ENCODE peak calls at places on chromosomes 6 and 20, in nine cellular contexts. T is thyroid gland, N is ovary, U is AG09309, V is mucosa of descending colon, G is right lobe of liver, K is uterus, Q is foreskin fibroblast, F is HL-60. H is an unnamed sample.

GRCh38 chr20:61120595-61121515 is 131.2 kb upstream of the CDH4 start:
- DNase-seq in Q (peak), G (no peak), K (no peak), U (peak), T (peak), N (no peak), F (peak), V (no peak), H (peak)

GRCh38 chr20:41330343-41330720 is 10.3 kb upstream of the LPIN3 start:
- DNase-seq in K (no peak), U (no peak), V (no peak), Q (peak), G (no peak), F (no peak), T (no peak), N (no peak), H (no peak)

GRCh38 chr6:167058261-167058660 is 59.1 kb downstream of the CEP43 start:
- DNase-seq in K (no peak), Q (no peak), V (no peak), N (no peak), U (no peak), F (no peak), G (no peak), T (peak), H (peak)

GRCh38 chr20:50523552-50524167 is 13.5 kb downstream of the PTPN1 start:
- DNase-seq in K (no peak), U (no peak), F (no peak), V (no peak), Q (no peak), N (no peak), T (no peak), G (no peak), H (no peak)

GRCh38 chr6:30493643-30494250 is 4.4 kb downstream of the HLA-E start:
- DNase-seq in U (no peak), Q (no peak), F (peak), N (no peak), T (no peak), V (no peak), G (no peak), K (no peak), H (no peak)

GRCh38 chr6:39301606-39302005 is 12.6 kb downstream of the KCNK17 start:
- DNase-seq in U (no peak), G (no peak), Q (no peak), T (no peak), K (no peak), V (no peak), F (no peak), N (no peak), H (peak)

GRCh38 chr20:45353746-45354145 is 5.5 kb upstream of the SDC4 start:
- DNase-seq in Q (no peak), G (no peak), T (no peak), V (no peak), N (no peak), U (no peak), K (no peak), F (no peak), H (no peak)

GRCh38 chr20:33600414-33600813 is 61.7 kb upstream of the C20orf144 start:
- DNase-seq in U (no peak), Q (no peak), T (no peak), V (no peak), K (no peak), N (no peak), F (no peak), G (no peak), H (no peak)

GRCh38 chr6:99119109-99120031 is 171.6 kb upstream of the FBXL4 start:
- DNase-seq in Q (peak), F (peak), G (no peak), K (no peak), V (no peak), T (no peak), U (peak), N (no peak), H (peak)

GRCh38 chr6:25366785-25367657 is 87.8 kb downstream of the CARMIL1 start:
- DNase-seq in K (no peak), T (no peak), G (no peak), Q (no peak), V (no peak), U (no peak), F (no peak), N (no peak), H (peak)

GRCh38 chr6:118980063-118980462 is 45.1 kb upstream of the MCM9 start:
- DNase-seq in T (peak), N (no peak), Q (peak), K (no peak), G (peak), V (no peak), U (no peak), F (peak), H (peak)

GRCh38 chr6:14166821-14167220 is 49.2 kb downstream of the CD83 start:
- DNase-seq in U (no peak), Q (no peak), N (no peak), T (no peak), V (no peak), G (no peak), K (no peak), F (no peak), H (no peak)

GRCh38 chr6:46091080-46091478 is 38.7 kb upstream of the ENPP4 start:
- DNase-seq in Q (no peak), K (no peak), U (no peak), V (no peak), G (no peak), F (no peak), N (no peak), T (no peak), H (no peak)

GRCh38 chr20:57685134-57685851 is 24.5 kb downstream of the PMEPA1 start:
- DNase-seq in G (no peak), U (no peak), K (no peak), V (no peak), T (no peak), F (no peak), Q (no peak), N (no peak), H (no peak)

GRCh38 chr20:16028923-16029322 is 544.3 kb downstream of the KIF16B start:
- DNase-seq in T (no peak), U (no peak), N (no peak), G (no peak), Q (no peak), F (no peak), K (no peak), V (no peak), H (no peak)

GRCh38 chr6:143684484-143684883 is 6.7 kb downstream of the PHACTR2 start:
- DNase-seq in F (no peak), Q (no peak), V (no peak), K (no peak), T (no peak), U (no peak), G (no peak), N (no peak), H (no peak)

GRCh38 chr6:84583784-84584183 is 180.6 kb downstream of the TBX18 start:
- DNase-seq in U (no peak), T (no peak), F (no peak), G (no peak), N (no peak), K (no peak), Q (peak), V (no peak), H (peak)

GRCh38 chr6:121563286-121563685 is 127.8 kb downstream of the GJA1 start:
- DNase-seq in F (no peak), N (no peak), G (no peak), U (no peak), T (no peak), Q (no peak), V (no peak), K (no peak), H (no peak)

GRCh38 chr6:43088654-43089056 is 12.5 kb downstream of the PTK7 start:
- DNase-seq in T (no peak), N (no peak), U (no peak), G (no peak), V (no peak), K (no peak), F (no peak), Q (no peak), H (no peak)

GRCh38 chr6:31968791-31969711 is 2.9 kb downstream of the DXO start:
- DNase-seq in T (no peak), V (no peak), N (no peak), K (no peak), G (peak), F (no peak), U (no peak), Q (no peak), H (no peak)

GRCh38 chr6:36650848-36651247 is 27.7 kb upstream of the CDKN1A start:
- DNase-seq in V (no peak), F (no peak), G (no peak), K (no peak), U (no peak), N (no peak), Q (no peak), T (no peak), H (no peak)

GRCh38 chr6:150036081-150036480 is 10.7 kb upstream of the RAET1L start:
- DNase-seq in T (no peak), N (no peak), K (no peak), V (no peak), Q (no peak), U (no peak), G (no peak), F (no peak), H (no peak)

GRCh38 chr20:3238616-3239025 is 369 bp downstream of the SLC4A11 start:
- DNase-seq in V (no peak), N (no peak), U (no peak), Q (peak), T (peak), F (no peak), G (no peak), K (no peak), H (peak)

GRCh38 chr6:2714359-2714895 is 36.3 kb downstream of the MYLK4 start:
- DNase-seq in V (no peak), G (no peak), U (peak), K (no peak), N (peak), F (no peak), T (no peak), Q (peak), H (peak)

GRCh38 chr6:35294308-35294945 is 3.2 kb upstream of the DEF6 start:
- DNase-seq in K (no peak), F (no peak), T (peak), U (no peak), N (no peak), V (no peak), Q (peak), G (no peak), H (peak)

GRCh38 chr20:11132819-11133341 is 459.1 kb upstream of the JAG1 start:
- DNase-seq in F (no peak), Q (no peak), T (no peak), G (no peak), V (no peak), U (no peak), K (no peak), N (no peak), H (no peak)

GRCh38 chr20:4817230-4817671 is 95.5 kb downstream of the PRND start:
- DNase-seq in N (no peak), V (no peak), G (no peak), F (no peak), T (no peak), U (no peak), Q (peak), K (no peak), H (no peak)
- TF ChIP-seq CTCF in N (no peak), V (no peak), G (no peak), F (no peak), T (no peak), U (peak), Q (no peak), K (no peak), H (peak)

GRCh38 chr6:159914565-159914923 is 23.8 kb downstream of the MAS1 start:
- DNase-seq in V (no peak), U (no peak), F (no peak), T (no peak), Q (no peak), K (no peak), N (no peak), G (peak), H (no peak)
- H3K4me3 ChIP-seq in V (no peak), U (no peak), F (no peak), T (no peak), Q (no peak), K (no peak), N (no peak), G (no peak), H (no peak)

GRCh38 chr20:14415492-14415891 is 78.1 kb upstream of the FLRT3 start:
- DNase-seq in U (no peak), F (no peak), Q (no peak), T (no peak), N (no peak), K (no peak), G (no peak), V (no peak), H (no peak)

GRCh38 chr20:14413835-14414234 is 76.4 kb upstream of the FLRT3 start:
- DNase-seq in K (no peak), Q (no peak), G (no peak), T (no peak), V (no peak), F (no peak), N (no peak), U (no peak), H (no peak)

GRCh38 chr20:14410869-14411555 is 73.6 kb upstream of the FLRT3 start:
- DNase-seq in Q (peak), N (no peak), K (no peak), G (peak), T (no peak), U (no peak), V (no peak), F (no peak), H (no peak)

GRCh38 chr20:14414560-14414959 is 77.1 kb upstream of the FLRT3 start:
- DNase-seq in F (no peak), N (no peak), V (no peak), Q (no peak), T (no peak), U (no peak), G (no peak), K (no peak), H (no peak)

DNA sequence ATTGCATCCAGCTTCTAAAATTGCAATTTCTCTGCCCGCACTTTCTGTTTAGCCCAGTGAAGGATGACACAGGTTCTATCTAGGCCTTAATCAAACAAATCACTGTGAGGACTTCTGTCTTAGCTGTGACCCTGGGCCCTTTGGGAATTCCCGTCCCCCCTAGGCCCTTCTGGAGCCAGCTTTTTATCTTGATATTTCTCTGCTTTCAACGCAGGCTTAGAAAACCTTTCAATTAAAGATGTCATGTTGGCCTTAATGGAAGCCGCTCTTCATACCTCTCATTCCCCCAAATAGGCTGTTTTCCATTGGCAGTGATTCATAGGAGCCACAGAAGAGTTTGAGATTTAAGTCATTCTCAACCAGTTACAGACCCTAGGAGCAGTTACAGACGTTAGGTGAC is 74.7 kb upstream of the FLRT3 start:
- DNase-seq in K (no peak), F (no peak), N (no peak), T (no peak), V (no peak), Q (no peak), G (no peak), U (no peak), H (no peak)
- TF ChIP-seq CTCF in K (no peak), F (no peak), N (no peak), T (no peak), V (no peak), Q (no peak), G (no peak), U (no peak), H (no peak)

GRCh38 chr6:11727356-11727755 is 51.2 kb downstream of the ADTRP start:
- DNase-seq in K (no peak), N (no peak), T (no peak), F (no peak), V (no peak), Q (no peak), U (no peak), G (no peak), H (no peak)
- H3K4me3 ChIP-seq in K (no peak), N (no peak), T (no peak), F (no peak), V (no peak), Q (no peak), U (no peak), G (no peak), H (no peak)

GRCh38 chr6:109979033-109979921 is 1.2 kb downstream of the GPR6 start:
- DNase-seq in V (peak), T (peak), N (no peak), U (no peak), F (no peak), G (no peak), K (no peak), Q (no peak), H (no peak)
- TF ChIP-seq CTCF in V (no peak), T (no peak), N (no peak), U (no peak), F (no peak), G (no peak), K (no peak), Q (no peak), H (no peak)

GRCh38 chr6:135962731-135963130 is 111.2 kb downstream of the PDE7B start:
- DNase-seq in K (no peak), F (no peak), V (no peak), N (no peak), Q (peak), T (no peak), G (no peak), U (peak), H (peak)
- H3K4me3 ChIP-seq in K (no peak), F (no peak), V (no peak), N (no peak), Q (no peak), T (no peak), G (no peak), U (no peak), H (no peak)

H was measured in cardiac fibroblast.